ENCODE peak calls at places on chromosome 20, in six cellular contexts. M is stimulated activated CD8-positive, alpha-beta memory T cell treated with anti-CD3 and anti-CD28 coated beads, Interleukin-2, amount 100 ng/mL, for 48 hours; P is anterior cingulate cortex; J is glomerular endothelial cell; X is tibial artery; R is left ventricle myocardium inferior. A is an unnamed sample.

GRCh38 chr20:32028647-32029372 is 18.6 kb downstream of the CCM2L start:
- DNase-seq in M (no peak), P (no peak), J (no peak), X (no peak), R (no peak), A (no peak)

GRCh38 chr20:53712212-53712977 is 118.8 kb upstream of the ZNF217 start:
- DNase-seq in M (no peak), P (no peak), J (no peak), X (no peak), R (no peak), A (no peak)

GRCh38 chr20:44646641-44647274 is 4.7 kb downstream of the ADA start:
- DNase-seq in M (no peak), P (no peak), J (no peak), X (no peak), R (no peak), A (peak; percentile 63)

GRCh38 chr20:56689852-56690485 is 60.9 kb downstream of the TFAP2C start:
- DNase-seq in M (no peak), P (no peak), J (no peak), X (no peak), R (no peak), A (no peak)

GRCh38 chr20:4962257-4962855 is 39.0 kb downstream of the SLC23A2 start:
- DNase-seq in M (no peak), P (no peak), J (no peak), X (no peak), R (no peak), A (no peak)

GRCh38 chr20:53009979-53010735 is 38.0 kb downstream of the TSHZ2 start:
- DNase-seq in M (no peak), P (no peak), J (no peak), X (no peak), R (no peak), A (no peak)

GRCh38 chr20:1661542-1662299 is 4.1 kb upstream of the SIRPG start:
- DNase-seq in M (no peak), P (no peak), J (no peak), X (no peak), R (no peak), A (no peak)

GRCh38 chr20:13261460-13262301 is 40.6 kb downstream of the ISM1 start:
- DNase-seq in M (peak; percentile 49), P (no peak), J (no peak), X (peak; percentile 45), R (peak; percentile 44), A (peak; percentile 55)

GRCh38 chr20:37297066-37297736 is 7.7 kb downstream of the MANBAL start:
- DNase-seq in M (no peak), P (no peak), J (no peak), X (no peak), R (no peak), A (no peak)

GRCh38 chr20:47360207-47360488 is 3.6 kb upstream of the ZMYND8 start:
- DNase-seq in M (no peak), P (no peak), J (no peak), X (peak; percentile 76), R (no peak), A (no peak)